ENCODE peak calls at places on chromosomes 2 and 18, in six cellular contexts. S is DMS 273 treated with DMSO at 0.1 percent for 48 hours, Y is H54, T is NCI-H1417, Q is Right ventricle myocardium inferior, G is AG08396. F is an unnamed sample.

GRCh38 chr2:238879621-238880377 is 31.9 kb downstream of the TWIST2 start:
- DNase-seq in S (no peak), Y (no peak), T (no peak), Q (no peak), G (no peak), F (no peak)

GRCh38 chr18:48959921-48960920 is 9.5 kb upstream of the SMAD7 start:
- DNase-seq in S (no peak), Y (no peak), T (no peak), Q (no peak), G (no peak), F (no peak)

GRCh38 chr2:181312515-181312927 is 144.7 kb upstream of the ITGA4 start:
- DNase-seq in S (no peak), Y (no peak), T (no peak), Q (no peak), G (no peak), F (no peak)

GRCh38 chr2:20573611-20574422 is 77.1 kb downstream of the HS1BP3 start:
- DNase-seq in S (no peak), Y (no peak), T (peak), Q (no peak), G (no peak), F (peak)

GRCh38 chr2:128710770-128711169 is 392.1 kb upstream of the HS6ST1 start:
- DNase-seq in S (no peak), Y (no peak), T (no peak), Q (no peak), G (no peak), F (no peak)

GRCh38 chr18:30192216-30192615 is 850.3 kb downstream of the DSC3 start:
- DNase-seq in S (no peak), Y (no peak), T (no peak), Q (no peak), G (no peak), F (no peak)

GRCh38 chr2:183248866-183249567 is 124.8 kb downstream of the NUP35 start:
- DNase-seq in S (no peak), Y (peak), T (peak), Q (no peak), G (peak), F (peak)

GRCh38 chr2:14806567-14807077 is 174.1 kb downstream of the LRATD1 start:
- DNase-seq in S (no peak), Y (no peak), T (no peak), Q (no peak), G (no peak), F (no peak)

GRCh38 chr2:6362671-6363450 is 502.8 kb downstream of the CMPK2 start:
- DNase-seq in S (no peak), Y (no peak), T (no peak), Q (no peak), G (no peak), F (no peak)

GRCh38 chr2:27212626-27213471 is 781 bp upstream of the SLC5A6 start:
- DNase-seq in S (peak), Y (peak), T (peak), Q (no peak), G (peak), F (peak)

GRCh38 chr18:55515946-55516710 is 71.9 kb downstream of the TCF4 start:
- DNase-seq in S (no peak), Y (no peak), T (no peak), Q (no peak), G (peak), F (no peak)

GRCh38 chr2:149068996-149069888 is 30.7 kb downstream of the LYPD6B start:
- DNase-seq in S (no peak), Y (no peak), T (no peak), Q (no peak), G (peak), F (peak)

GRCh38 chr2:96955694-96956610 is 30.4 kb downstream of the FAM178B start:
- DNase-seq in S (no peak), Y (no peak), T (no peak), Q (no peak), G (no peak), F (no peak)

GRCh38 chr2:60998628-60999545 is 18.6 kb upstream of the PEX13 start:
- DNase-seq in S (peak), Y (peak), T (peak), Q (no peak), G (peak), F (no peak)

GRCh38 chr2:44168684-44169154 is at the start of gene PPM1B:
- DNase-seq in S (no peak), Y (no peak), T (no peak), Q (peak), G (no peak), F (no peak)

GRCh38 chr2:181861379-181861778 is 30.2 kb upstream of the ITPRID2 start:
- DNase-seq in S (no peak), Y (no peak), T (no peak), Q (no peak), G (no peak), F (no peak)

GRCh38 chr2:37585982-37586621 is 85.3 kb downstream of the CDC42EP3 start:
- DNase-seq in S (no peak), Y (no peak), T (no peak), Q (no peak), G (peak), F (peak)

GRCh38 chr2:127037456-127037855 is 69.5 kb downstream of the BIN1 start:
- DNase-seq in S (no peak), Y (no peak), T (no peak), Q (no peak), G (no peak), F (no peak)

GRCh38 chr2:88626171-88627054 is 851 bp downstream of the EIF2AK3 start:
- DNase-seq in S (no peak), Y (peak), T (no peak), Q (peak), G (peak), F (no peak)

GRCh38 chr2:174797792-174798276 is 33.6 kb upstream of the CHRNA1 start:
- DNase-seq in S (no peak), Y (no peak), T (no peak), Q (no peak), G (no peak), F (peak)

GRCh38 chr2:50066858-50067257 is 912.5 kb upstream of the FSHR start:
- DNase-seq in S (no peak), Y (no peak), T (peak), Q (no peak), G (no peak), F (no peak)

GRCh38 chr2:202824901-202825300 is 46.7 kb downstream of the ICA1L start:
- DNase-seq in S (no peak), Y (no peak), T (no peak), Q (no peak), G (no peak), F (no peak)

GRCh38 chr2:145846986-145847385 is 1327.1 kb upstream of the ZEB2 start:
- DNase-seq in S (no peak), Y (no peak), T (no peak), Q (no peak), G (no peak), F (no peak)

F was measured in GM04504.